ENCODE peak calls at places on chromosomes 2 and 18, in six cellular contexts. One of them, this sample, is unnamed.

GRCh38 chr2:235143789-235144188 is 192.0 kb downstream of the SH3BP4 start:
- DNase-seq in uterus: no peak
- DNase-seq in right lobe of liver: no peak
- DNase-seq in pancreas: no peak
- DNase-seq in heart right ventricle: no peak
- DNase-seq in spleen: no peak
- DNase-seq in this sample: no peak

GRCh38 chr2:134500211-134500935 is 218.4 kb downstream of the TMEM163 start:
- DNase-seq in right lobe of liver: no peak
- DNase-seq in uterus: no peak
- DNase-seq in pancreas: no peak
- DNase-seq in spleen: no peak
- DNase-seq in heart right ventricle: no peak
- DNase-seq in this sample: no peak

GRCh38 chr18:48504819-48505218 is 34.0 kb upstream of the CTIF start:
- DNase-seq in heart right ventricle: no peak
- DNase-seq in right lobe of liver: no peak
- DNase-seq in spleen: no peak
- DNase-seq in pancreas: no peak
- DNase-seq in uterus: no peak
- DNase-seq in this sample: no peak

GRCh38 chr2:63827749-63828148 is 13.9 kb upstream of the UGP2 start:
- DNase-seq in uterus: no peak
- DNase-seq in heart right ventricle: no peak
- DNase-seq in right lobe of liver: no peak
- DNase-seq in pancreas: no peak
- DNase-seq in spleen: no peak
- DNase-seq in this sample: no peak

GRCh38 chr2:232345251-232345650 is 33.3 kb upstream of the ALPP start:
- DNase-seq in right lobe of liver: no peak
- DNase-seq in heart right ventricle: no peak
- DNase-seq in pancreas: no peak
- DNase-seq in uterus: no peak
- DNase-seq in spleen: peak; percentile 55
- DNase-seq in this sample: peak; percentile 33

GRCh38 chr2:212723226-212723625 is 184.6 kb upstream of the ERBB4 start:
- DNase-seq in spleen: no peak
- DNase-seq in pancreas: no peak
- DNase-seq in heart right ventricle: no peak
- DNase-seq in uterus: no peak
- DNase-seq in right lobe of liver: no peak
- DNase-seq in this sample: no peak

GRCh38 chr2:150570712-150571111 is 83.2 kb upstream of the RND3 start:
- DNase-seq in spleen: no peak
- DNase-seq in pancreas: no peak
- DNase-seq in right lobe of liver: no peak
- DNase-seq in heart right ventricle: no peak
- DNase-seq in uterus: no peak
- DNase-seq in this sample: no peak

GRCh38 chr2:24919977-24920812 is at the start of gene ADCY3:
- DNase-seq in right lobe of liver: peak; percentile 48
- DNase-seq in uterus: peak; percentile 71
- DNase-seq in heart right ventricle: peak; percentile 35
- DNase-seq in spleen: peak; percentile 91
- DNase-seq in pancreas: peak; percentile 16
- DNase-seq in this sample: peak; percentile 57

GRCh38 chr2:109612991-109613921 is 510 bp downstream of the SEPTIN10 start:
- DNase-seq in spleen: no peak
- DNase-seq in pancreas: peak; percentile 38
- DNase-seq in right lobe of liver: no peak
- DNase-seq in heart right ventricle: peak; percentile 76
- DNase-seq in uterus: peak; percentile 71
- DNase-seq in this sample: peak; percentile 75

GRCh38 chr2:210198326-210198725 is 26.9 kb downstream of the ACADL start:
- DNase-seq in right lobe of liver: no peak
- DNase-seq in uterus: no peak
- DNase-seq in spleen: no peak
- DNase-seq in heart right ventricle: no peak
- DNase-seq in pancreas: no peak
- DNase-seq in this sample: no peak

GRCh38 chr18:11719621-11720020 is 30.6 kb downstream of the GNAL start:
- DNase-seq in uterus: no peak
- DNase-seq in spleen: no peak
- DNase-seq in heart right ventricle: no peak
- DNase-seq in right lobe of liver: no peak
- DNase-seq in pancreas: no peak
- DNase-seq in this sample: no peak

GRCh38 chr18:25144835-25145234 is 207.1 kb downstream of the ZNF521 start:
- DNase-seq in pancreas: no peak
- DNase-seq in spleen: no peak
- DNase-seq in heart right ventricle: no peak
- DNase-seq in right lobe of liver: no peak
- DNase-seq in uterus: no peak
- DNase-seq in this sample: no peak

GRCh38 chr2:37616674-37616999 is 54.8 kb downstream of the CDC42EP3 start:
- DNase-seq in uterus: no peak
- DNase-seq in spleen: no peak
- DNase-seq in right lobe of liver: no peak
- DNase-seq in heart right ventricle: no peak
- DNase-seq in pancreas: no peak
- DNase-seq in this sample: no peak

GRCh38 chr2:223668302-223668998 is 66.3 kb upstream of the SCG2 start:
- DNase-seq in uterus: no peak
- DNase-seq in spleen: no peak
- DNase-seq in heart right ventricle: no peak
- DNase-seq in right lobe of liver: no peak
- DNase-seq in pancreas: no peak
- DNase-seq in this sample: no peak

GRCh38 chr2:430280-431040 is 142.6 kb upstream of the ALKAL2 start:
- DNase-seq in uterus: no peak
- DNase-seq in heart right ventricle: no peak
- DNase-seq in right lobe of liver: no peak
- DNase-seq in spleen: peak; percentile 80
- DNase-seq in pancreas: no peak
- DNase-seq in this sample: no peak

GRCh38 chr2:210172219-210172575 is 988 bp upstream of the KANSL1L start:
- DNase-seq in uterus: no peak
- DNase-seq in pancreas: no peak
- DNase-seq in right lobe of liver: no peak
- DNase-seq in heart right ventricle: no peak
- DNase-seq in spleen: no peak
- DNase-seq in this sample: no peak

GRCh38 chr2:17583166-17583565 is 42.7 kb downstream of the VSNL1 start:
- DNase-seq in pancreas: no peak
- DNase-seq in spleen: no peak
- DNase-seq in right lobe of liver: peak; percentile 19
- DNase-seq in heart right ventricle: no peak
- DNase-seq in uterus: no peak
- DNase-seq in this sample: no peak

GRCh38 chr2:100924122-100924519 is 78.0 kb upstream of the RPL31 start:
- DNase-seq in heart right ventricle: no peak
- DNase-seq in pancreas: no peak
- DNase-seq in uterus: no peak
- DNase-seq in spleen: no peak
- DNase-seq in right lobe of liver: no peak
- DNase-seq in this sample: no peak

GRCh38 chr2:105239924-105240323 is 1.6 kb upstream of the GPR45 start:
- DNase-seq in pancreas: no peak
- DNase-seq in right lobe of liver: no peak
- DNase-seq in uterus: no peak
- DNase-seq in heart right ventricle: no peak
- DNase-seq in spleen: no peak
- DNase-seq in this sample: no peak

GRCh38 chr2:159613515-159614336 is 2.6 kb downstream of the BAZ2B start:
- DNase-seq in heart right ventricle: no peak
- DNase-seq in spleen: no peak
- DNase-seq in right lobe of liver: no peak
- DNase-seq in uterus: no peak
- DNase-seq in pancreas: no peak
- DNase-seq in this sample: no peak

GRCh38 chr2:220162320-220162719 is 534.9 kb downstream of the SLC4A3 start:
- DNase-seq in uterus: no peak
- DNase-seq in right lobe of liver: no peak
- DNase-seq in pancreas: no peak
- DNase-seq in spleen: no peak
- DNase-seq in heart right ventricle: no peak
- DNase-seq in this sample: no peak

GRCh38 chr2:15945909-15946705 is 5.8 kb downstream of the MYCN start:
- DNase-seq in uterus: no peak
- DNase-seq in heart right ventricle: no peak
- DNase-seq in spleen: no peak
- DNase-seq in right lobe of liver: no peak
- DNase-seq in pancreas: no peak
- DNase-seq in this sample: no peak

GRCh38 chr18:32595735-32596134 is 125.1 kb upstream of the GAREM1 start:
- DNase-seq in right lobe of liver: no peak
- DNase-seq in spleen: no peak
- DNase-seq in uterus: no peak
- DNase-seq in pancreas: no peak
- DNase-seq in heart right ventricle: no peak
- DNase-seq in this sample: no peak

GRCh38 chr2:173884403-173884802 is 80.8 kb downstream of the SP3 start:
- DNase-seq in spleen: peak; percentile 77
- DNase-seq in heart right ventricle: peak; percentile 47
- DNase-seq in pancreas: peak; percentile 49
- DNase-seq in uterus: peak; percentile 50
- DNase-seq in right lobe of liver: peak; percentile 65
- DNase-seq in this sample: peak; percentile 69

GRCh38 chr2:112869258-112869842 is 32.8 kb upstream of the IL1B start:
- DNase-seq in spleen: no peak
- DNase-seq in uterus: peak; percentile 18
- DNase-seq in heart right ventricle: peak; percentile 70
- DNase-seq in pancreas: no peak
- DNase-seq in right lobe of liver: no peak
- DNase-seq in this sample: peak; percentile 93

GRCh38 chr2:83850071-83850725 is 608.9 kb downstream of the SUCLG1 start:
- DNase-seq in heart right ventricle: no peak
- DNase-seq in right lobe of liver: no peak
- DNase-seq in spleen: no peak
- DNase-seq in pancreas: no peak
- DNase-seq in uterus: no peak
- DNase-seq in this sample: no peak

GRCh38 chr2:42961385-42961800 is 169.0 kb upstream of the HAAO start:
- DNase-seq in pancreas: no peak
- DNase-seq in heart right ventricle: peak; percentile 72
- DNase-seq in uterus: peak; percentile 86
- DNase-seq in spleen: no peak
- DNase-seq in right lobe of liver: no peak
- DNase-seq in this sample: no peak

GRCh38 chr18:24917767-24918166 is 434.2 kb downstream of the ZNF521 start:
- DNase-seq in heart right ventricle: no peak
- DNase-seq in uterus: no peak
- DNase-seq in spleen: no peak
- DNase-seq in right lobe of liver: no peak
- DNase-seq in pancreas: no peak
- DNase-seq in this sample: no peak

GRCh38 chr2:164981217-164981990 is 26.1 kb upstream of the SLC38A11 start:
- DNase-seq in pancreas: no peak
- DNase-seq in heart right ventricle: no peak
- DNase-seq in spleen: no peak
- DNase-seq in uterus: no peak
- DNase-seq in right lobe of liver: no peak
- DNase-seq in this sample: no peak
- H3K27ac ChIP-seq in pancreas: no peak overlapping the region
- H3K27ac ChIP-seq in heart right ventricle: no peak overlapping the region
- H3K27ac ChIP-seq in spleen: no peak overlapping the region
- H3K27ac ChIP-seq in uterus: no peak overlapping the region
- H3K27ac ChIP-seq in right lobe of liver: no peak overlapping the region
- H3K27ac ChIP-seq in this sample: no peak overlapping the region

DNA sequence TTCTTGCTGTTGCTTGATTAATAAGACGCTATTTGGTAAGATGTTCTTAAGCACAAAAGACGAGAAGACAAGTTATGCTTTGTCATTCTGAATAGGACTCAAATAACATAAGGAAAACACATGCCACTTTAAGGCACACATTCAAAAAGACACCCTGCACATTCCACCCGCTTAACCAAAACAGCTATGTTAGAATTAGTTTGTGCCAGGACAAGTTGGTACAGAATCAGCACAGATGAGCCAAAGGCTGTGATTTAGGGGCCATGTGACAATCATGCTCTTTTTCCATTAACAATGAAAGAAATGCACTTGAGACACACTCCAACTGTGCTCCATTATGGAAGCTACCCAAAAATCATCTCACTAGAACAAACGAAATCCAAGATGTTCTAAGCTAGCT is 3.4 kb downstream of the STARD7 start:
- DNase-seq in heart right ventricle: no peak
- DNase-seq in pancreas: no peak
- DNase-seq in right lobe of liver: no peak
- DNase-seq in uterus: no peak
- DNase-seq in spleen: no peak
- DNase-seq in this sample: no peak
- H3K27ac ChIP-seq in heart right ventricle: peak overlapping the region; percentile 64
- H3K27ac ChIP-seq in pancreas: no peak overlapping the region
- H3K27ac ChIP-seq in right lobe of liver: peak overlapping the region; percentile 20
- H3K27ac ChIP-seq in uterus: no peak overlapping the region
- H3K27ac ChIP-seq in spleen: peak overlapping the region; percentile 66
- H3K27ac ChIP-seq in this sample: peak overlapping the region; percentile 62

GRCh38 chr18:58911766-58912165 is 47.1 kb downstream of the ZNF532 start:
- DNase-seq in uterus: no peak
- DNase-seq in spleen: no peak
- DNase-seq in heart right ventricle: peak; percentile 45
- DNase-seq in right lobe of liver: no peak
- DNase-seq in pancreas: no peak
- DNase-seq in this sample: no peak
- H3K27ac ChIP-seq in uterus: peak overlapping the region; percentile 29
- H3K27ac ChIP-seq in spleen: peak overlapping the region; percentile 77
- H3K27ac ChIP-seq in heart right ventricle: peak overlapping the region; percentile 88
- H3K27ac ChIP-seq in right lobe of liver: no peak overlapping the region
- H3K27ac ChIP-seq in pancreas: peak overlapping the region; percentile 12
- H3K27ac ChIP-seq in this sample: peak overlapping the region; percentile 47

GRCh38 chr18:21693322-21693721 is 11.3 kb downstream of the ABHD3 start:
- DNase-seq in pancreas: no peak
- DNase-seq in right lobe of liver: no peak
- DNase-seq in uterus: no peak
- DNase-seq in heart right ventricle: no peak
- DNase-seq in spleen: no peak
- DNase-seq in this sample: no peak

GRCh38 chr18:21684731-21685130 is 19.8 kb downstream of the ABHD3 start:
- DNase-seq in pancreas: no peak
- DNase-seq in heart right ventricle: no peak
- DNase-seq in spleen: no peak
- DNase-seq in right lobe of liver: no peak
- DNase-seq in uterus: no peak
- DNase-seq in this sample: no peak

GRCh38 chr18:21686282-21687105 is 18.1 kb downstream of the ABHD3 start:
- DNase-seq in uterus: no peak
- DNase-seq in pancreas: no peak
- DNase-seq in right lobe of liver: no peak
- DNase-seq in spleen: no peak
- DNase-seq in heart right ventricle: no peak
- DNase-seq in this sample: no peak

GRCh38 chr18:21689736-21690135 is 14.8 kb downstream of the ABHD3 start:
- DNase-seq in uterus: no peak
- DNase-seq in spleen: no peak
- DNase-seq in pancreas: no peak
- DNase-seq in heart right ventricle: no peak
- DNase-seq in right lobe of liver: no peak
- DNase-seq in this sample: no peak
- H3K27ac ChIP-seq in uterus: no peak overlapping the region
- H3K27ac ChIP-seq in spleen: no peak overlapping the region
- H3K27ac ChIP-seq in pancreas: no peak overlapping the region
- H3K27ac ChIP-seq in heart right ventricle: no peak overlapping the region
- H3K27ac ChIP-seq in right lobe of liver: no peak overlapping the region
- H3K27ac ChIP-seq in this sample: no peak overlapping the region